ENCODE peak calls at places on chromosomes 2 and 18, in nine cellular contexts. One of them, this sample, is unnamed.

GRCh38 chr2:50538137-50538536 is 493.8 kb downstream of the NRXN1 start:
- DNase-seq in AG10803: no peak
- DNase-seq in ELR: no peak
- DNase-seq in naive B cell: no peak
- DNase-seq in choroid plexus epithelial cell: no peak
- DNase-seq in NCI-H1092 treated with DMSO at 0.1 percent for 48 hours: no peak
- DNase-seq in fibroblast of lung: no peak
- DNase-seq in GM23248: no peak
- DNase-seq in activated CD4-positive, alpha-beta memory T cell treated with anti-CD3 and anti-CD28 coated beads, Interleukin-2, amount 10 ng/mL, durations not matched to agents 7 days and 5 days: no peak
- DNase-seq in this sample: peak

GRCh38 chr2:171957061-171957460 is 34.8 kb downstream of the HAT1 start:
- DNase-seq in AG10803: peak
- DNase-seq in ELR: peak
- DNase-seq in naive B cell: no peak
- DNase-seq in choroid plexus epithelial cell: no peak
- DNase-seq in NCI-H1092 treated with DMSO at 0.1 percent for 48 hours: no peak
- DNase-seq in fibroblast of lung: peak
- DNase-seq in GM23248: peak
- DNase-seq in activated CD4-positive, alpha-beta memory T cell treated with anti-CD3 and anti-CD28 coated beads, Interleukin-2, amount 10 ng/mL, durations not matched to agents 7 days and 5 days: no peak
- DNase-seq in this sample: no peak

GRCh38 chr2:177585234-177585863 is 192.8 kb downstream of the AGPS start:
- DNase-seq in AG10803: no peak
- DNase-seq in ELR: no peak
- DNase-seq in naive B cell: no peak
- DNase-seq in choroid plexus epithelial cell: no peak
- DNase-seq in NCI-H1092 treated with DMSO at 0.1 percent for 48 hours: no peak
- DNase-seq in fibroblast of lung: no peak
- DNase-seq in GM23248: no peak
- DNase-seq in activated CD4-positive, alpha-beta memory T cell treated with anti-CD3 and anti-CD28 coated beads, Interleukin-2, amount 10 ng/mL, durations not matched to agents 7 days and 5 days: no peak
- DNase-seq in this sample: peak

GRCh38 chr2:5035134-5035533 is 657.0 kb upstream of the SOX11 start:
- DNase-seq in AG10803: no peak
- DNase-seq in ELR: no peak
- DNase-seq in naive B cell: no peak
- DNase-seq in choroid plexus epithelial cell: no peak
- DNase-seq in NCI-H1092 treated with DMSO at 0.1 percent for 48 hours: peak
- DNase-seq in fibroblast of lung: no peak
- DNase-seq in GM23248: no peak
- DNase-seq in activated CD4-positive, alpha-beta memory T cell treated with anti-CD3 and anti-CD28 coated beads, Interleukin-2, amount 10 ng/mL, durations not matched to agents 7 days and 5 days: no peak
- DNase-seq in this sample: no peak

GRCh38 chr2:32910883-32911598 is 35.7 kb upstream of the LTBP1 start:
- DNase-seq in AG10803: no peak
- DNase-seq in ELR: no peak
- DNase-seq in naive B cell: no peak
- DNase-seq in choroid plexus epithelial cell: no peak
- DNase-seq in NCI-H1092 treated with DMSO at 0.1 percent for 48 hours: no peak
- DNase-seq in fibroblast of lung: no peak
- DNase-seq in GM23248: no peak
- DNase-seq in activated CD4-positive, alpha-beta memory T cell treated with anti-CD3 and anti-CD28 coated beads, Interleukin-2, amount 10 ng/mL, durations not matched to agents 7 days and 5 days: no peak
- DNase-seq in this sample: no peak

GRCh38 chr2:180663016-180663471 is 317.4 kb upstream of the UBE2E3 start:
- DNase-seq in AG10803: peak
- DNase-seq in ELR: peak
- DNase-seq in naive B cell: no peak
- DNase-seq in choroid plexus epithelial cell: no peak
- DNase-seq in NCI-H1092 treated with DMSO at 0.1 percent for 48 hours: no peak
- DNase-seq in fibroblast of lung: peak
- DNase-seq in GM23248: peak
- DNase-seq in activated CD4-positive, alpha-beta memory T cell treated with anti-CD3 and anti-CD28 coated beads, Interleukin-2, amount 10 ng/mL, durations not matched to agents 7 days and 5 days: no peak
- DNase-seq in this sample: no peak

GRCh38 chr18:57869228-57869627 is 66.1 kb upstream of the ATP8B1 start:
- DNase-seq in AG10803: peak
- DNase-seq in ELR: no peak
- DNase-seq in naive B cell: no peak
- DNase-seq in choroid plexus epithelial cell: peak
- DNase-seq in NCI-H1092 treated with DMSO at 0.1 percent for 48 hours: no peak
- DNase-seq in fibroblast of lung: peak
- DNase-seq in GM23248: no peak
- DNase-seq in activated CD4-positive, alpha-beta memory T cell treated with anti-CD3 and anti-CD28 coated beads, Interleukin-2, amount 10 ng/mL, durations not matched to agents 7 days and 5 days: no peak
- DNase-seq in this sample: no peak

GRCh38 chr2:41321341-41321740 is 726.5 kb upstream of the PKDCC start:
- DNase-seq in AG10803: no peak
- DNase-seq in ELR: peak
- DNase-seq in naive B cell: no peak
- DNase-seq in choroid plexus epithelial cell: no peak
- DNase-seq in NCI-H1092 treated with DMSO at 0.1 percent for 48 hours: no peak
- DNase-seq in fibroblast of lung: no peak
- DNase-seq in GM23248: no peak
- DNase-seq in activated CD4-positive, alpha-beta memory T cell treated with anti-CD3 and anti-CD28 coated beads, Interleukin-2, amount 10 ng/mL, durations not matched to agents 7 days and 5 days: no peak
- DNase-seq in this sample: no peak

GRCh38 chr2:66334237-66335054 is 100.5 kb upstream of the MEIS1 start:
- DNase-seq in AG10803: peak
- DNase-seq in ELR: peak
- DNase-seq in naive B cell: no peak
- DNase-seq in choroid plexus epithelial cell: no peak
- DNase-seq in NCI-H1092 treated with DMSO at 0.1 percent for 48 hours: no peak
- DNase-seq in fibroblast of lung: no peak
- DNase-seq in GM23248: peak
- DNase-seq in activated CD4-positive, alpha-beta memory T cell treated with anti-CD3 and anti-CD28 coated beads, Interleukin-2, amount 10 ng/mL, durations not matched to agents 7 days and 5 days: no peak
- DNase-seq in this sample: no peak

GRCh38 chr2:235494716-235495372 is 1.0 kb downstream of the AGAP1 start:
- DNase-seq in AG10803: peak
- DNase-seq in ELR: peak
- DNase-seq in naive B cell: no peak
- DNase-seq in choroid plexus epithelial cell: peak
- DNase-seq in NCI-H1092 treated with DMSO at 0.1 percent for 48 hours: no peak
- DNase-seq in fibroblast of lung: peak
- DNase-seq in GM23248: peak
- DNase-seq in activated CD4-positive, alpha-beta memory T cell treated with anti-CD3 and anti-CD28 coated beads, Interleukin-2, amount 10 ng/mL, durations not matched to agents 7 days and 5 days: no peak
- DNase-seq in this sample: peak

GRCh38 chr2:216242365-216242764 is 129.9 kb downstream of the MARCHF4 start:
- DNase-seq in AG10803: no peak
- DNase-seq in ELR: no peak
- DNase-seq in naive B cell: no peak
- DNase-seq in choroid plexus epithelial cell: no peak
- DNase-seq in NCI-H1092 treated with DMSO at 0.1 percent for 48 hours: peak
- DNase-seq in fibroblast of lung: no peak
- DNase-seq in GM23248: no peak
- DNase-seq in activated CD4-positive, alpha-beta memory T cell treated with anti-CD3 and anti-CD28 coated beads, Interleukin-2, amount 10 ng/mL, durations not matched to agents 7 days and 5 days: no peak
- DNase-seq in this sample: peak

GRCh38 chr2:23791030-23791429 is 135.9 kb downstream of the ATAD2B start:
- DNase-seq in AG10803: peak
- DNase-seq in ELR: peak
- DNase-seq in naive B cell: no peak
- DNase-seq in choroid plexus epithelial cell: peak
- DNase-seq in NCI-H1092 treated with DMSO at 0.1 percent for 48 hours: no peak
- DNase-seq in fibroblast of lung: peak
- DNase-seq in GM23248: peak
- DNase-seq in activated CD4-positive, alpha-beta memory T cell treated with anti-CD3 and anti-CD28 coated beads, Interleukin-2, amount 10 ng/mL, durations not matched to agents 7 days and 5 days: no peak
- DNase-seq in this sample: no peak

GRCh38 chr2:226398580-226398979 is 401.0 kb downstream of the IRS1 start:
- DNase-seq in AG10803: peak
- DNase-seq in ELR: no peak
- DNase-seq in naive B cell: no peak
- DNase-seq in choroid plexus epithelial cell: peak
- DNase-seq in NCI-H1092 treated with DMSO at 0.1 percent for 48 hours: no peak
- DNase-seq in fibroblast of lung: peak
- DNase-seq in GM23248: peak
- DNase-seq in activated CD4-positive, alpha-beta memory T cell treated with anti-CD3 and anti-CD28 coated beads, Interleukin-2, amount 10 ng/mL, durations not matched to agents 7 days and 5 days: no peak
- DNase-seq in this sample: no peak

GRCh38 chr2:220144411-220144810 is 517.0 kb downstream of the SLC4A3 start:
- DNase-seq in AG10803: peak
- DNase-seq in ELR: peak
- DNase-seq in naive B cell: no peak
- DNase-seq in choroid plexus epithelial cell: peak
- DNase-seq in NCI-H1092 treated with DMSO at 0.1 percent for 48 hours: no peak
- DNase-seq in fibroblast of lung: peak
- DNase-seq in GM23248: peak
- DNase-seq in activated CD4-positive, alpha-beta memory T cell treated with anti-CD3 and anti-CD28 coated beads, Interleukin-2, amount 10 ng/mL, durations not matched to agents 7 days and 5 days: no peak
- DNase-seq in this sample: no peak

GRCh38 chr2:127064642-127065250 is 42.2 kb downstream of the BIN1 start:
- DNase-seq in AG10803: peak
- DNase-seq in ELR: peak
- DNase-seq in naive B cell: no peak
- DNase-seq in choroid plexus epithelial cell: peak
- DNase-seq in NCI-H1092 treated with DMSO at 0.1 percent for 48 hours: no peak
- DNase-seq in fibroblast of lung: peak
- DNase-seq in GM23248: peak
- DNase-seq in activated CD4-positive, alpha-beta memory T cell treated with anti-CD3 and anti-CD28 coated beads, Interleukin-2, amount 10 ng/mL, durations not matched to agents 7 days and 5 days: peak
- DNase-seq in this sample: peak

GRCh38 chr2:178804791-178805190 is 2.4 kb downstream of the TTN start:
- DNase-seq in AG10803: peak
- DNase-seq in ELR: peak
- DNase-seq in naive B cell: no peak
- DNase-seq in choroid plexus epithelial cell: peak
- DNase-seq in NCI-H1092 treated with DMSO at 0.1 percent for 48 hours: no peak
- DNase-seq in fibroblast of lung: peak
- DNase-seq in GM23248: peak
- DNase-seq in activated CD4-positive, alpha-beta memory T cell treated with anti-CD3 and anti-CD28 coated beads, Interleukin-2, amount 10 ng/mL, durations not matched to agents 7 days and 5 days: no peak
- DNase-seq in this sample: no peak

GRCh38 chr2:186699742-186700141 is 5.9 kb downstream of the FAM171B start:
- DNase-seq in AG10803: no peak
- DNase-seq in ELR: no peak
- DNase-seq in naive B cell: no peak
- DNase-seq in choroid plexus epithelial cell: no peak
- DNase-seq in NCI-H1092 treated with DMSO at 0.1 percent for 48 hours: no peak
- DNase-seq in fibroblast of lung: no peak
- DNase-seq in GM23248: no peak
- DNase-seq in activated CD4-positive, alpha-beta memory T cell treated with anti-CD3 and anti-CD28 coated beads, Interleukin-2, amount 10 ng/mL, durations not matched to agents 7 days and 5 days: no peak
- DNase-seq in this sample: no peak

GRCh38 chr2:188884552-188884951 is 89.6 kb upstream of the COL3A1 start:
- DNase-seq in AG10803: no peak
- DNase-seq in ELR: peak
- DNase-seq in naive B cell: no peak
- DNase-seq in choroid plexus epithelial cell: peak
- DNase-seq in NCI-H1092 treated with DMSO at 0.1 percent for 48 hours: no peak
- DNase-seq in fibroblast of lung: peak
- DNase-seq in GM23248: peak
- DNase-seq in activated CD4-positive, alpha-beta memory T cell treated with anti-CD3 and anti-CD28 coated beads, Interleukin-2, amount 10 ng/mL, durations not matched to agents 7 days and 5 days: no peak
- DNase-seq in this sample: no peak

GRCh38 chr2:134218928-134219707 is 34.8 kb upstream of the MGAT5 start:
- DNase-seq in AG10803: no peak
- DNase-seq in ELR: no peak
- DNase-seq in naive B cell: peak
- DNase-seq in choroid plexus epithelial cell: no peak
- DNase-seq in NCI-H1092 treated with DMSO at 0.1 percent for 48 hours: no peak
- DNase-seq in fibroblast of lung: no peak
- DNase-seq in GM23248: no peak
- DNase-seq in activated CD4-positive, alpha-beta memory T cell treated with anti-CD3 and anti-CD28 coated beads, Interleukin-2, amount 10 ng/mL, durations not matched to agents 7 days and 5 days: peak
- DNase-seq in this sample: no peak

GRCh38 chr2:137689549-137689948 is 274.7 kb upstream of the HNMT start:
- DNase-seq in AG10803: no peak
- DNase-seq in ELR: peak
- DNase-seq in naive B cell: no peak
- DNase-seq in choroid plexus epithelial cell: peak
- DNase-seq in NCI-H1092 treated with DMSO at 0.1 percent for 48 hours: no peak
- DNase-seq in fibroblast of lung: peak
- DNase-seq in GM23248: no peak
- DNase-seq in activated CD4-positive, alpha-beta memory T cell treated with anti-CD3 and anti-CD28 coated beads, Interleukin-2, amount 10 ng/mL, durations not matched to agents 7 days and 5 days: no peak
- DNase-seq in this sample: no peak

GRCh38 chr18:49608366-49608747 is 46.5 kb downstream of the LIPG start:
- DNase-seq in AG10803: no peak
- DNase-seq in ELR: no peak
- DNase-seq in naive B cell: no peak
- DNase-seq in choroid plexus epithelial cell: peak
- DNase-seq in NCI-H1092 treated with DMSO at 0.1 percent for 48 hours: no peak
- DNase-seq in fibroblast of lung: no peak
- DNase-seq in GM23248: no peak
- DNase-seq in activated CD4-positive, alpha-beta memory T cell treated with anti-CD3 and anti-CD28 coated beads, Interleukin-2, amount 10 ng/mL, durations not matched to agents 7 days and 5 days: no peak
- DNase-seq in this sample: no peak

GRCh38 chr2:22126978-22127377 is 1003.2 kb downstream of the TDRD15 start:
- DNase-seq in AG10803: no peak
- DNase-seq in ELR: no peak
- DNase-seq in naive B cell: no peak
- DNase-seq in choroid plexus epithelial cell: no peak
- DNase-seq in NCI-H1092 treated with DMSO at 0.1 percent for 48 hours: no peak
- DNase-seq in fibroblast of lung: no peak
- DNase-seq in GM23248: no peak
- DNase-seq in activated CD4-positive, alpha-beta memory T cell treated with anti-CD3 and anti-CD28 coated beads, Interleukin-2, amount 10 ng/mL, durations not matched to agents 7 days and 5 days: no peak
- DNase-seq in this sample: no peak